ENCODE peak calls at places on chromosomes 7 and 10, in four cellular contexts. S is A549, F is K562, R is HepG2. Y is an unnamed sample.

GRCh38 chr7:110253083-110253482 is 837.8 kb upstream of the LRRN3 start:
- DNase-seq in S (no peak), F (no peak), R (no peak), Y (no peak)

GRCh38 chr7:23191022-23191421 is 9.2 kb downstream of the NUP42 start:
- DNase-seq in S (no peak), R (no peak), F (peak), Y (no peak)

GRCh38 chr10:130352291-130352645 is 216.1 kb downstream of the GLRX3 start:
- DNase-seq in R (no peak), F (no peak), S (no peak), Y (no peak)

GRCh38 chr7:34652784-34653183 is 5.2 kb upstream of the NPSR1 start:
- DNase-seq in S (no peak), F (no peak), R (peak), Y (no peak)

GRCh38 chr7:4882169-4882741 is 1.3 kb downstream of the RADIL start:
- DNase-seq in S (no peak), F (peak), R (no peak), Y (peak)

GRCh38 chr10:124802313-124802675 is 675 bp downstream of the ABRAXAS2 start:
- DNase-seq in S (peak), R (no peak), F (peak), Y (no peak)

GRCh38 chr7:134365341-134366054 is 48.8 kb upstream of the SLC35B4 start:
- DNase-seq in R (no peak), S (peak), F (peak), Y (no peak)

GRCh38 chr7:95204618-95205017 is 119.7 kb downstream of the PON1 start:
- DNase-seq in F (no peak), R (no peak), S (no peak), Y (no peak)

GRCh38 chr7:6640246-6640721 is 3.2 kb downstream of the ZNF316 start:
- DNase-seq in S (peak), R (no peak), F (peak), Y (peak)

GRCh38 chr10:37285063-37285462 is 159.7 kb downstream of the ANKRD30A start:
- DNase-seq in R (no peak), F (no peak), S (no peak), Y (no peak)

GRCh38 chr7:32155712-32156111 is 85.5 kb upstream of the PDE1C start:
- DNase-seq in S (no peak), F (no peak), R (no peak), Y (no peak)

GRCh38 chr7:47515305-47515834 is 66.5 kb downstream of the TNS3 start:
- DNase-seq in R (no peak), S (no peak), F (no peak), Y (no peak)

GRCh38 chr10:16505168-16505567 is 16.5 kb downstream of the C1QL3 start:
- DNase-seq in F (no peak), R (no peak), S (no peak), Y (no peak)

GRCh38 chr10:101777857-101778145 is 1.9 kb upstream of the FGF8 start:
- DNase-seq in R (no peak), F (no peak), S (peak), Y (no peak)

GRCh38 chr7:92158660-92159575 is 20.0 kb downstream of the LRRD1 start:
- DNase-seq in S (no peak), F (no peak), R (no peak), Y (no peak)

GRCh38 chr7:43758861-43759683 is 592 bp downstream of the BLVRA start:
- DNase-seq in S (no peak), R (no peak), F (peak), Y (peak)

GRCh38 chr10:42753507-42754154 is 29.0 kb upstream of the BMS1 start:
- DNase-seq in R (no peak), S (no peak), F (peak), Y (no peak)

GRCh38 chr10:14562615-14563214 is 212.0 kb downstream of the FAM107B start:
- DNase-seq in F (no peak), R (no peak), S (no peak), Y (no peak)
- TF ChIP-seq HMGXB4 in F (no peak), R (no peak), S (no peak), Y (no peak)

GRCh38 chr10:71370031-71370430 is 26.7 kb upstream of the CDH23 start:
- DNase-seq in S (no peak), R (no peak), F (no peak), Y (no peak)

GRCh38 chr10:71369602-71370001 is 27.1 kb upstream of the CDH23 start:
- DNase-seq in R (no peak), S (no peak), F (no peak), Y (no peak)

GRCh38 chr10:71367279-71367678 is 29.4 kb upstream of the CDH23 start:
- DNase-seq in F (no peak), R (no peak), S (no peak), Y (no peak)

GRCh38 chr10:71366710-71367109 is 30.0 kb upstream of the CDH23 start:
- DNase-seq in R (no peak), F (no peak), S (no peak), Y (no peak)

DNA sequence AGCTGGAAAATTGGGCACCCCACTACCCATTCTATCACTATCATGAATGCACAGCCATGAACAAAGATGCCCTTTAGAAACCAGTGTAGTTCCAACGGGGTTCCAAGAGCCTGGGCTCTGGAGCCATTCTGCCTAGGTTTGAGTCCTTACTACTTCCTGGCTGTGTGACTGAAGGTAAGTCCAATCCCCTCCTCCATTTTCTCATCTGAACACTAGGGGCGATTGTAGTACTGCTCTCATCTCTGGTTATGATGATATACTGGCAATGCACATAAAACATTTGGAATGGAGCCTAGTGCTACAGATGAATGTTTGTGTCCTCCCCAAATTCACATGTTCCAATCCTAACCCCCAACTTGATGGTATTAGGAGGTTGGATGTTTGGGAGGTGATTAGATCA is 28.1 kb upstream of the CDH23 start:
- DNase-seq in F (no peak), S (peak), R (peak), Y (no peak)
- TF ChIP-seq HMGXB4 in F (no peak), S (no peak), R (no peak), Y (no peak)

GRCh38 chr10:17669185-17669872 is 25.4 kb downstream of the STAM start:
- DNase-seq in S (no peak), F (no peak), R (no peak), Y (no peak)

GRCh38 chr10:17668435-17669184 is 24.7 kb downstream of the STAM start:
- DNase-seq in S (no peak), F (no peak), R (peak), Y (no peak)

GRCh38 chr10:17663450-17663849 is 19.5 kb downstream of the STAM start:
- DNase-seq in R (no peak), S (no peak), F (no peak), Y (no peak)

GRCh38 chr10:17662193-17663138 is 18.5 kb downstream of the STAM start:
- DNase-seq in F (peak), S (no peak), R (no peak), Y (no peak)

GRCh38 chr10:17665742-17666141 is 21.8 kb downstream of the STAM start:
- DNase-seq in R (peak), F (no peak), S (peak), Y (no peak)
- TF ChIP-seq HMGXB4 in R (no peak), F (no peak), S (no peak), Y (no peak)

GRCh38 chr7:37765872-37766525 is 82.4 kb upstream of the NME8 start:
- DNase-seq in F (no peak), S (no peak), R (no peak), Y (no peak)
- TF ChIP-seq HMGXB4 in F (no peak), S (no peak), R (no peak), Y (no peak)

GRCh38 chr10:45408421-45409319 is 34.7 kb downstream of the ALOX5 start:
- DNase-seq in R (no peak), F (no peak), S (no peak), Y (no peak)

GRCh38 chr10:45404087-45404769 is 30.2 kb downstream of the ALOX5 start:
- DNase-seq in F (no peak), S (no peak), R (no peak), Y (no peak)

GRCh38 chr10:45407542-45407941 is 33.5 kb downstream of the ALOX5 start:
- DNase-seq in S (no peak), F (no peak), R (no peak), Y (no peak)

GRCh38 chr10:45403151-45403550 is 29.1 kb downstream of the ALOX5 start:
- DNase-seq in R (no peak), S (peak), F (no peak), Y (no peak)

GRCh38 chr10:45404770-45405120 is 30.7 kb downstream of the ALOX5 start:
- DNase-seq in R (no peak), F (no peak), S (no peak), Y (no peak)
- TF ChIP-seq HMGXB4 in R (no peak), F (no peak), S (no peak), Y (no peak)

GRCh38 chr7:80481196-80481884 is 30.5 kb downstream of the GNAT3 start:
- DNase-seq in R (no peak), F (no peak), S (peak), Y (no peak)

GRCh38 chr7:80480566-80480965 is 31.3 kb downstream of the GNAT3 start:
- DNase-seq in S (no peak), R (no peak), F (no peak), Y (no peak)

GRCh38 chr7:80482938-80483337 is 28.9 kb downstream of the GNAT3 start:
- DNase-seq in F (no peak), S (no peak), R (no peak), Y (no peak)

GRCh38 chr7:80475383-80475782 is 36.5 kb downstream of the GNAT3 start:
- DNase-seq in S (no peak), F (no peak), R (no peak), Y (no peak)

GRCh38 chr7:80478683-80479082 is 33.2 kb downstream of the GNAT3 start:
- DNase-seq in S (peak), R (no peak), F (no peak), Y (no peak)
- TF ChIP-seq HMGXB4 in S (no peak), R (no peak), F (no peak), Y (no peak)

Y was measured in WTC11.